ENCODE peak calls at places on chromosomes 5 and 9, in seven cellular contexts. M is Peyer's patch, E is substantia nigra, F is PC-9, D is ascending aorta, X is A172, N is astrocyte of the spinal cord. W is an unnamed sample.

GRCh38 chr9:126451316-126451885 is 124.8 kb downstream of the MVB12B start:
- DNase-seq in M (no peak), E (no peak), F (no peak), D (no peak), X (no peak), N (no peak), W (no peak)

GRCh38 chr9:73179594-73179993 is 27.9 kb downstream of the ANXA1 start:
- DNase-seq in M (no peak), E (no peak), F (peak; percentile 95), D (no peak), X (peak; percentile 21), N (peak; percentile 54), W (no peak)

GRCh38 chr5:78577992-78578391 is 70.6 kb downstream of the LHFPL2 start:
- DNase-seq in M (no peak), E (no peak), F (no peak), D (no peak), X (no peak), N (no peak), W (no peak)

GRCh38 chr5:163489055-163489744 is 16.2 kb upstream of the MAT2B start:
- DNase-seq in M (no peak), E (no peak), F (no peak), D (no peak), X (peak; percentile 18), N (no peak), W (no peak)

GRCh38 chr9:3912817-3913216 is 387.0 kb upstream of the RFX3 start:
- DNase-seq in M (no peak), E (no peak), F (peak; percentile 49), D (no peak), X (peak; percentile 78), N (no peak), W (no peak)

GRCh38 chr5:14029185-14029584 is 84.7 kb upstream of the DNAH5 start:
- DNase-seq in M (no peak), E (no peak), F (peak; percentile 59), D (no peak), X (no peak), N (no peak), W (no peak)

GRCh38 chr5:67289763-67290521 is 93.3 kb upstream of the CD180 start:
- DNase-seq in M (no peak), E (no peak), F (no peak), D (no peak), X (no peak), N (no peak), W (no peak)

GRCh38 chr5:54234304-54234938 is 76.0 kb downstream of the ARL15 start:
- DNase-seq in M (no peak), E (no peak), F (no peak), D (no peak), X (peak; percentile 31), N (peak; percentile 64), W (peak; percentile 25)

GRCh38 chr5:139689631-139690384 is 41.7 kb downstream of the CXXC5 start:
- DNase-seq in M (no peak), E (peak; percentile 41), F (peak; percentile 57), D (no peak), X (no peak), N (no peak), W (peak; percentile 87)

GRCh38 chr9:95048225-95049087 is 269.1 kb downstream of the FANCC start:
- DNase-seq in M (peak; percentile 93), E (no peak), F (peak; percentile 76), D (no peak), X (peak; percentile 35), N (no peak), W (no peak)

GRCh38 chr9:95499847-95500246 is 16.9 kb downstream of the PTCH1 start:
- DNase-seq in M (no peak), E (no peak), F (peak; percentile 48), D (no peak), X (no peak), N (peak; percentile 8), W (no peak)